ENCODE peak calls at places on chromosomes 2 and 18, in eight cellular contexts. One of them, this sample, is unnamed.
A peak's percentile ranks its signal among the peaks of the same experiment; 100 is the strongest.

GRCh38 chr2:223758131-223758840 is 79.1 kb downstream of the AP1S3 start:
- DNase-seq in coronary artery: no peak
- DNase-seq in GM13977: no peak
- DNase-seq in tibial artery: no peak
- DNase-seq in AG04450: no peak
- DNase-seq in fibroblast of lung: no peak
- DNase-seq in right lobe of liver: no peak
- DNase-seq in HCT116: no peak
- DNase-seq in this sample: no peak

GRCh38 chr2:102294802-102295489 is 16.4 kb upstream of the IL1RL1 start:
- DNase-seq in right lobe of liver: no peak
- DNase-seq in tibial artery: no peak
- DNase-seq in GM13977: no peak
- DNase-seq in coronary artery: no peak
- DNase-seq in HCT116: no peak
- DNase-seq in fibroblast of lung: peak; percentile 29
- DNase-seq in AG04450: no peak
- DNase-seq in this sample: no peak

GRCh38 chr2:214652473-214652872 is 157.0 kb downstream of the BARD1 start:
- DNase-seq in coronary artery: no peak
- DNase-seq in tibial artery: no peak
- DNase-seq in AG04450: no peak
- DNase-seq in fibroblast of lung: no peak
- DNase-seq in GM13977: no peak
- DNase-seq in right lobe of liver: no peak
- DNase-seq in HCT116: no peak
- DNase-seq in this sample: no peak

GRCh38 chr2:224268441-224268840 is 133.5 kb downstream of the FAM124B start:
- DNase-seq in tibial artery: no peak
- DNase-seq in HCT116: no peak
- DNase-seq in AG04450: peak; percentile 77
- DNase-seq in right lobe of liver: no peak
- DNase-seq in GM13977: no peak
- DNase-seq in fibroblast of lung: peak; percentile 93
- DNase-seq in coronary artery: no peak
- DNase-seq in this sample: no peak

GRCh38 chr2:60306231-60306861 is 247.1 kb downstream of the BCL11A start:
- DNase-seq in AG04450: no peak
- DNase-seq in GM13977: no peak
- DNase-seq in fibroblast of lung: no peak
- DNase-seq in coronary artery: no peak
- DNase-seq in right lobe of liver: no peak
- DNase-seq in tibial artery: no peak
- DNase-seq in HCT116: no peak
- DNase-seq in this sample: no peak

GRCh38 chr18:77271720-77272481 is 22.3 kb downstream of the GALR1 start:
- DNase-seq in coronary artery: no peak
- DNase-seq in fibroblast of lung: peak; percentile 44
- DNase-seq in AG04450: no peak
- DNase-seq in right lobe of liver: no peak
- DNase-seq in GM13977: no peak
- DNase-seq in HCT116: no peak
- DNase-seq in tibial artery: no peak
- DNase-seq in this sample: no peak

GRCh38 chr2:70686577-70687460 is 81.2 kb downstream of the ADD2 start:
- DNase-seq in coronary artery: peak; percentile 36
- DNase-seq in right lobe of liver: no peak
- DNase-seq in HCT116: peak; percentile 48
- DNase-seq in AG04450: no peak
- DNase-seq in tibial artery: peak; percentile 38
- DNase-seq in fibroblast of lung: peak; percentile 83
- DNase-seq in GM13977: peak; percentile 61
- DNase-seq in this sample: peak; percentile 72

GRCh38 chr2:19775838-19776237 is 125.9 kb downstream of the TTC32 start:
- DNase-seq in HCT116: no peak
- DNase-seq in fibroblast of lung: no peak
- DNase-seq in coronary artery: no peak
- DNase-seq in AG04450: no peak
- DNase-seq in GM13977: no peak
- DNase-seq in right lobe of liver: no peak
- DNase-seq in tibial artery: no peak
- DNase-seq in this sample: no peak

GRCh38 chr2:8893978-8894820 is 56.8 kb upstream of the KIDINS220 start:
- DNase-seq in coronary artery: no peak
- DNase-seq in GM13977: no peak
- DNase-seq in tibial artery: no peak
- DNase-seq in fibroblast of lung: peak; percentile 56
- DNase-seq in AG04450: no peak
- DNase-seq in right lobe of liver: no peak
- DNase-seq in HCT116: no peak
- DNase-seq in this sample: no peak

GRCh38 chr2:235059161-235059560 is 107.3 kb downstream of the SH3BP4 start:
- DNase-seq in coronary artery: no peak
- DNase-seq in fibroblast of lung: no peak
- DNase-seq in right lobe of liver: no peak
- DNase-seq in GM13977: no peak
- DNase-seq in tibial artery: no peak
- DNase-seq in AG04450: no peak
- DNase-seq in HCT116: no peak
- DNase-seq in this sample: no peak

GRCh38 chr2:97645112-97645699 is 656 bp upstream of the COX5B start:
- DNase-seq in AG04450: no peak
- DNase-seq in fibroblast of lung: peak; percentile 21
- DNase-seq in GM13977: peak; percentile 39
- DNase-seq in HCT116: no peak
- DNase-seq in tibial artery: no peak
- DNase-seq in coronary artery: no peak
- DNase-seq in right lobe of liver: peak; percentile 59
- DNase-seq in this sample: peak; percentile 34

GRCh38 chr2:66434679-66435548 is at the start of gene MEIS1:
- DNase-seq in right lobe of liver: peak; percentile 91
- DNase-seq in coronary artery: peak; percentile 95
- DNase-seq in GM13977: peak; percentile 79
- DNase-seq in AG04450: peak; percentile 99
- DNase-seq in tibial artery: peak; percentile 96
- DNase-seq in fibroblast of lung: peak; percentile 99
- DNase-seq in HCT116: no peak
- DNase-seq in this sample: peak; percentile 63

GRCh38 chr18:48781041-48781989 is 169.4 kb downstream of the SMAD7 start:
- DNase-seq in GM13977: no peak
- DNase-seq in HCT116: no peak
- DNase-seq in coronary artery: peak; percentile 99
- DNase-seq in fibroblast of lung: peak; percentile 67
- DNase-seq in tibial artery: peak; percentile 99
- DNase-seq in AG04450: no peak
- DNase-seq in right lobe of liver: peak; percentile 97
- DNase-seq in this sample: no peak

GRCh38 chr2:188291617-188292445 is at the start of gene GULP1:
- DNase-seq in fibroblast of lung: peak; percentile 77
- DNase-seq in coronary artery: peak; percentile 87
- DNase-seq in AG04450: no peak
- DNase-seq in GM13977: peak; percentile 36
- DNase-seq in tibial artery: peak; percentile 87
- DNase-seq in right lobe of liver: peak; percentile 68
- DNase-seq in HCT116: no peak
- DNase-seq in this sample: peak; percentile 55

DNA sequence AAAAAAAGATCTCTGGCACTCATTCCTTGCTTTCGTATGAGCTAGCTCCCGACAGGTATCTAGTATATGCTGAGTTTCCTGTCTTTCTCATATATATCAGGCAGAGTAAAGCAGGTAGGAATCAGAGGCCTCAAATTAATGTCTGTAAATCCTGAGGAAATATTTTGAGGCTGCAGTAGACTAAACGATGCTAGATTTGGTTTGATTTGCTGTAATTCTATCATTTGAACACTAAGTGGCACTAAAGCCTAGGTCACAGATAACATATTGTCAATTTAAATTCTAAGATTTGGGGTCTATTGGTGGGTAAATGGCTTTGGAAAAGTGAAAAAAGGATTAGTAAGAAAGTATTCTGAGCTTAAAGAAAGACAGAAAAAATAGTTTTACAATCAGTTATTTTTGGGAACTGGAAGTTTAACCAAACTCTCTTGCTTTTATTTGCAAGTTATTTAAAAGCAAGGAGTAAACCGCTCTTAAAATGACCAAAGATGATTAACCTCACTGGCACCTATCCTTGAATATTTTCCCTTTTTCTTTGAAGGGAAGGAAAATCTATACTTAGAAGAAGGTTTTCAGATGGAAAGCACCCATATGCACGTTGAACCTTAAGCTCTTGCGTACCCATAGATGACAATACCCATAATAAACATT is 37.6 kb upstream of the SLC4A10 start:
- DNase-seq in AG04450: no peak
- DNase-seq in coronary artery: no peak
- DNase-seq in GM13977: peak; percentile 28
- DNase-seq in tibial artery: no peak
- DNase-seq in HCT116: peak; percentile 23
- DNase-seq in fibroblast of lung: peak; percentile 23
- DNase-seq in right lobe of liver: no peak
- DNase-seq in this sample: no peak
- TF ChIP-seq CTCF in AG04450: peak; percentile 69
- TF ChIP-seq CTCF in coronary artery: no peak
- TF ChIP-seq CTCF in GM13977: peak; percentile 64
- TF ChIP-seq CTCF in tibial artery: peak; percentile 46
- TF ChIP-seq CTCF in HCT116: peak; percentile 68
- TF ChIP-seq CTCF in fibroblast of lung: peak; percentile 67
- TF ChIP-seq CTCF in right lobe of liver: peak; percentile 59
- TF ChIP-seq CTCF in this sample: peak; percentile 43

GRCh38 chr2:238487652-238488346 is 61.1 kb downstream of the ASB1 start:
- DNase-seq in right lobe of liver: no peak
- DNase-seq in AG04450: no peak
- DNase-seq in HCT116: no peak
- DNase-seq in GM13977: no peak
- DNase-seq in coronary artery: peak; percentile 60
- DNase-seq in fibroblast of lung: no peak
- DNase-seq in tibial artery: no peak
- DNase-seq in this sample: no peak

GRCh38 chr2:238489896-238490295 is 63.2 kb downstream of the ASB1 start:
- DNase-seq in tibial artery: no peak
- DNase-seq in fibroblast of lung: no peak
- DNase-seq in AG04450: no peak
- DNase-seq in coronary artery: peak; percentile 58
- DNase-seq in HCT116: no peak
- DNase-seq in GM13977: no peak
- DNase-seq in right lobe of liver: no peak
- DNase-seq in this sample: no peak

GRCh38 chr2:238487134-238487533 is 60.4 kb downstream of the ASB1 start:
- DNase-seq in GM13977: no peak
- DNase-seq in right lobe of liver: no peak
- DNase-seq in HCT116: no peak
- DNase-seq in fibroblast of lung: no peak
- DNase-seq in coronary artery: peak; percentile 49
- DNase-seq in tibial artery: no peak
- DNase-seq in AG04450: no peak
- DNase-seq in this sample: no peak

GRCh38 chr2:238489431-238489830 is 62.7 kb downstream of the ASB1 start:
- DNase-seq in tibial artery: no peak
- DNase-seq in coronary artery: no peak
- DNase-seq in fibroblast of lung: no peak
- DNase-seq in GM13977: no peak
- DNase-seq in HCT116: no peak
- DNase-seq in right lobe of liver: no peak
- DNase-seq in AG04450: no peak
- DNase-seq in this sample: no peak

GRCh38 chr2:238488347-238488826 is 61.7 kb downstream of the ASB1 start:
- DNase-seq in coronary artery: no peak
- DNase-seq in tibial artery: no peak
- DNase-seq in right lobe of liver: no peak
- DNase-seq in HCT116: no peak
- DNase-seq in fibroblast of lung: no peak
- DNase-seq in AG04450: no peak
- DNase-seq in GM13977: no peak
- DNase-seq in this sample: no peak
- TF ChIP-seq CTCF in coronary artery: no peak
- TF ChIP-seq CTCF in tibial artery: no peak
- TF ChIP-seq CTCF in right lobe of liver: no peak
- TF ChIP-seq CTCF in HCT116: no peak
- TF ChIP-seq CTCF in fibroblast of lung: no peak
- TF ChIP-seq CTCF in AG04450: no peak
- TF ChIP-seq CTCF in GM13977: no peak
- TF ChIP-seq CTCF in this sample: no peak

DNA sequence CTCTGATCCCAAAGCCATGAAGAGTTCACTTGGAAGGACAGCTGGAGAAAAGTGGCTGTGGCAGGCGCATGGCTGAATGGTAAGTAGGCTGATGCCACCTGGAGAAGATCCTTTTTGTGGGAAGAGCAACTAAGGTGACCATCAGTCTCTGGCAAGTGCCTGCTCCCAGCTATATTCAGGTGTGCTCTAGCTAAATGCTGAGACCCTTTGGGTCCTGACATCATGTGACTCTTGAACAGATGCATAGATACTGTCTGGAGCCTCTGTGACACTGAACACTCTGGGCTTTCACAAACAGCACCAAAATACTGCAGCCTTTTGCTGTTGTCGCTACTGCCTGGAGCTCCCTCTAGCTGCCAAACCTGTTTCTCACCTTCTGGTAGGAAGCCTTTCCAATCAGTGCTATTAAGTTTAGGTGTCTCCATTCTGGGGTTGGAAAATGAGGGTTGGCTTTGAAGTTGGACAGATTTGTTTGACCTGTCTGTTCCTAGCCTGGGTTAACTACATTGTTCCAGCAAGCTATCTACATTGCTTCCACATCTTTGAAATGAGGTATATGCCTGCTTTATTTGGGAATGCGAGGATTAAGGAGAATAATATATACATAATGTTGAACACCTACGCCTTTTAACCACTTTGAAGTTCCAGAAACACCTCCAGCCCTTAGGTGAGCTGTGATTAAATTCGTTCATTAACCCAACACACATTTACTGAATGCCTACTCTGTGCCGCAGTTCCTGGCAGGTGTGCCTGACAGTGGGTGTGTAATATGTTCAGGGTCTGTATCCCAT is 3.1 kb downstream of the EGR4 start:
- DNase-seq in right lobe of liver: peak; percentile 26
- DNase-seq in GM13977: peak; percentile 71
- DNase-seq in coronary artery: no peak
- DNase-seq in tibial artery: no peak
- DNase-seq in HCT116: no peak
- DNase-seq in AG04450: no peak
- DNase-seq in fibroblast of lung: peak; percentile 25
- DNase-seq in this sample: peak; percentile 57
- TF ChIP-seq CTCF in right lobe of liver: peak; percentile 52
- TF ChIP-seq CTCF in GM13977: peak; percentile 83
- TF ChIP-seq CTCF in coronary artery: no peak
- TF ChIP-seq CTCF in tibial artery: no peak
- TF ChIP-seq CTCF in HCT116: peak; percentile 60
- TF ChIP-seq CTCF in AG04450: peak; percentile 71
- TF ChIP-seq CTCF in fibroblast of lung: peak; percentile 78
- TF ChIP-seq CTCF in this sample: peak; percentile 71

DNA sequence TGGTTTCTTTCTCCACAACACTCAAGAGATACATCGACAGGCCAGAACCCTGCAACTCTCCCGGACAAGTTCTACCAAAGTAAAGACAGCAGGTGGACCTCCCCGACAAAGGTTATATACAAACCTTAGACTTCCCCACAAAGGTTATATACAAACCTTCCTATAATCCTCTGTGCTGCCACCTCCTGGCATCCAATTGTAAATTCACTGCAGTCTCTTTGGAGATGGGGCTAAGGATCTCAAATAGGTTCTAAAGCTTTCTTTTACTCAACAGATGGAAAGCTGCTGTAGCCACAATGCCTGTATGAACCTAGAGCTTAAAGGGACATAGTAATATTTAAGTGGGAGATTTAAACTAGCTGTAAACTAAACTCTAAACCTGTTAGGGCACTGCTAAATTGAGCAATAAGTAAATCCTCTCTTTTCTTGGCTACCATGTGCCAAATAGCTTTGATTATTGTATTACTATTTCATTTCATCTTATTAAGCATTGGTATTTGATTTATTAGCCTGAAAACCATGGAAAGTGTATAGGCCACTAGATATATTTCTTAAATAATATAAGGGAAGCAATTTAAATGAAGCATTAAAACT is 9.8 kb upstream of the MREG start:
- DNase-seq in AG04450: no peak
- DNase-seq in tibial artery: no peak
- DNase-seq in fibroblast of lung: peak; percentile 40
- DNase-seq in right lobe of liver: no peak
- DNase-seq in GM13977: peak; percentile 58
- DNase-seq in HCT116: peak; percentile 42
- DNase-seq in coronary artery: no peak
- DNase-seq in this sample: peak; percentile 65
- TF ChIP-seq CTCF in AG04450: peak; percentile 80
- TF ChIP-seq CTCF in tibial artery: peak; percentile 55
- TF ChIP-seq CTCF in fibroblast of lung: peak; percentile 80
- TF ChIP-seq CTCF in right lobe of liver: peak; percentile 45
- TF ChIP-seq CTCF in GM13977: peak; percentile 67
- TF ChIP-seq CTCF in HCT116: peak; percentile 76
- TF ChIP-seq CTCF in coronary artery: peak; percentile 12
- TF ChIP-seq CTCF in this sample: peak; percentile 59